ENCODE peak calls at places on chromosomes 16 and 17, in four cellular contexts. J is cardiac muscle cell, M is K562, L is astrocyte of the cerebellum. D is an unnamed sample.

GRCh38 chr17:4988168-4988567 is 693 bp upstream of the CAMTA2 start:
- DNase-seq in M (no peak), L (no peak), J (peak), D (no peak)

GRCh38 chr16:27374794-27375499 is 27.0 kb upstream of the IL21R start:
- DNase-seq in J (peak), M (peak), L (peak), D (no peak)

GRCh38 chr16:65377131-65377649 is 255.3 kb upstream of the CDH11 start:
- DNase-seq in L (no peak), M (no peak), J (no peak), D (no peak)

GRCh38 chr16:4538386-4539235 is at the start of gene CDIP1:
- DNase-seq in M (peak), J (peak), L (peak), D (peak)

GRCh38 chr17:43756176-43756575 is 2.4 kb downstream of the SOST start:
- DNase-seq in M (no peak), J (no peak), L (no peak), D (no peak)

GRCh38 chr16:87392823-87393679 is 915 bp downstream of the MAP1LC3B start:
- DNase-seq in L (no peak), J (peak), M (peak), D (no peak)

GRCh38 chr16:46690281-46691178 is 1.1 kb downstream of the ORC6 start:
- DNase-seq in M (peak), L (no peak), J (peak), D (no peak)

GRCh38 chr16:11315499-11315898 is 29.8 kb upstream of the RMI2 start:
- DNase-seq in J (peak), L (peak), M (no peak), D (no peak)

GRCh38 chr17:62648954-62649294 is 21.5 kb downstream of the MRC2 start:
- DNase-seq in J (no peak), L (no peak), M (no peak), D (no peak)

GRCh38 chr17:60091908-60092331 is 13.2 kb upstream of the HEATR6 start:
- DNase-seq in M (no peak), J (peak), L (peak), D (no peak)

GRCh38 chr16:21301895-21302291 is 23.8 kb upstream of the CRYM start:
- DNase-seq in J (peak), M (no peak), L (no peak), D (no peak)

GRCh38 chr16:3058173-3059030 is 7.0 kb upstream of the IL32 start:
- DNase-seq in M (peak), J (peak), L (no peak), D (no peak)

GRCh38 chr16:9798474-9798873 is 383.8 kb downstream of the GRIN2A start:
- DNase-seq in M (no peak), L (no peak), J (no peak), D (no peak)

GRCh38 chr17:45316271-45317112 is at the start of gene MAP3K14:
- DNase-seq in L (no peak), J (peak), M (peak), D (no peak)

GRCh38 chr17:499836-500543 is 147.4 kb upstream of the RPH3AL start:
- DNase-seq in J (no peak), L (no peak), M (no peak), D (no peak)

GRCh38 chr17:68777243-68777855 is 176.2 kb upstream of the FAM20A start:
- DNase-seq in J (peak), L (peak), M (peak), D (no peak)

GRCh38 chr16:50259334-50260205 is 6.8 kb upstream of the ADCY7 start:
- DNase-seq in M (no peak), J (peak), L (no peak), D (no peak)

GRCh38 chr16:55502801-55503366 is 6.0 kb upstream of the LPCAT2 start:
- DNase-seq in M (no peak), J (peak), L (peak), D (no peak)
- TF ChIP-seq CTCF in M (no peak), J (peak), L (peak), D (no peak)

GRCh38 chr17:58693208-58693607 is 806 bp downstream of the RAD51C start:
- DNase-seq in L (no peak), M (peak), J (no peak), D (no peak)
- H3K4me3 ChIP-seq in L (peak), M (peak), J (peak), D (peak)

GRCh38 chr16:53741546-53741945 is 37.6 kb downstream of the FTO start:
- DNase-seq in L (no peak), M (no peak), J (no peak), D (no peak)

GRCh38 chr16:53744449-53744848 is 40.5 kb downstream of the FTO start:
- DNase-seq in M (no peak), L (no peak), J (no peak), D (no peak)

GRCh38 chr16:53745126-53745525 is 41.2 kb downstream of the FTO start:
- DNase-seq in J (peak), L (peak), M (no peak), D (no peak)

GRCh38 chr16:53743149-53743566 is 39.2 kb downstream of the FTO start:
- DNase-seq in M (peak), L (no peak), J (peak), D (no peak)

DNA sequence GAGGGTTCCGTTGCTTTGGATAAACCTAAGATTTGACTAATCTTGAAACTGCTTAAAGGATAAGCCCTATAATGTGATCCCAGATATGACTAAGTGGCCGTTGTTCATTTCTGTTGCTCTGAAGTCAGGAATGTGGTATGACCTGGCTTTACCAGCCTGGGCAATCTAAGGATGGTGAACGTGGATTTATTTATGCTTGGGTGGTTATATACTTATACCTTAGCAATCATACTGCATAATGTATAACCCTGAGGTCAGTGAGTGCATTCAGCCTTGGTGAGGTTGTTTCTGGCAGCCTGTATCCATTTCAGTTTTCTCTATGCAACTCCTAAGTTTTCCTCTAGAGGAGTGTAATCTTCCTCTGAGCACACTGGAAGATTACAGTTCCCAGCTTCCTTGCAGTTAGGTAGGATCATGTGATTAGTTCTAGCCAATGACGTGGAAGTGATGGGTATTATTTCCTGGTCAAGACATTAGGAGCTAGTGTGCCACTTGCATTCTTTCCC is 41.9 kb downstream of the FTO start:
- DNase-seq in J (peak), M (peak), L (no peak), D (no peak)
- TF ChIP-seq CTCF in J (peak), M (peak), L (no peak), D (no peak)

DNA sequence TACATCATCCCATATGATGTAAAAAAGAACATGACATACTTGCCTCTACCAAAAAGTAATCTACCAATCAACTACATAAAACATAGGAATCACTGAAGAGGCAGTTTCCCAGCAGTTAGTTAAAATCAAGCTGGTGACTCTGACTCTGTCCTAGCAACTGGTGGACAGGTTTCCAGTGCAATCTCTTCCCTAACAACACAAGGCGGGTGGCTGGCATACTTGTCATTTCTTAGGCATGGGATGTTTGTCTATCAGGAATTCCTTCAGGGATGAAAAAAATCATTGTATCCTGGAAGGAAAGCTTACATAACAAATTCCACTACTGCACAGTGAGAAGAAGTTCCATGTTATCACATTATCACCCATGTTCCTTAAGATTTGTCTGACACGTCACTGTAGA is 50.9 kb downstream of the HELZ start:
- DNase-seq in L (no peak), M (no peak), J (peak), D (peak)
- H3K4me3 ChIP-seq in L (no peak), M (no peak), J (no peak), D (no peak)

DNA sequence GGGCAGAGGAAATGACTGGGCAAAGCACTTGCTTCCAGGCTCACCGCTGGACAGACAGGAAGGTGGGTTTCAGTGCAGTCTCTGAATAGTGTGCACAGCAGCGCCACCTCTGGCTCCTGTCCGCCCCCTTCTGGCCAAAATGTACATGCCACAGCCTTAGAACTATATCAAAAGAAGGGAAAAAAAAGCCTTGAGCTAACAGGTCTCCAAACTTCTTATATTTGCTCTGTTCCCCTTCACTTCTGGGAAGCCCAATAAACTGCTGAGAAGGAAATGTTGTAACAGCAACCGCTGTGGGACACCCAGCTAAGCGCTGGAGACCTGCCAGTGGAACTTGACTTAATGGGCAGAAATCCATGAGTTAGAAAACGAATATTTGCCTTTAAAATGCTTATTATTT is 17.5 kb downstream of the COG7 start:
- DNase-seq in L (no peak), J (peak), M (peak), D (no peak)
- TF ChIP-seq CTCF in L (peak), J (peak), M (peak), D (peak)

GRCh38 chr17:78780852-78781338 is 1.2 kb downstream of the CYTH1 start:
- DNase-seq in L (no peak), M (no peak), J (no peak), D (no peak)
- H3K4me3 ChIP-seq in L (peak), M (peak), J (peak), D (peak)

GRCh38 chr17:21288581-21289017 is 4.1 kb downstream of the MAP2K3 start:
- DNase-seq in L (no peak), M (no peak), J (no peak), D (no peak)
- TF ChIP-seq CTCF in L (no peak), M (no peak), J (no peak), D (no peak)

DNA sequence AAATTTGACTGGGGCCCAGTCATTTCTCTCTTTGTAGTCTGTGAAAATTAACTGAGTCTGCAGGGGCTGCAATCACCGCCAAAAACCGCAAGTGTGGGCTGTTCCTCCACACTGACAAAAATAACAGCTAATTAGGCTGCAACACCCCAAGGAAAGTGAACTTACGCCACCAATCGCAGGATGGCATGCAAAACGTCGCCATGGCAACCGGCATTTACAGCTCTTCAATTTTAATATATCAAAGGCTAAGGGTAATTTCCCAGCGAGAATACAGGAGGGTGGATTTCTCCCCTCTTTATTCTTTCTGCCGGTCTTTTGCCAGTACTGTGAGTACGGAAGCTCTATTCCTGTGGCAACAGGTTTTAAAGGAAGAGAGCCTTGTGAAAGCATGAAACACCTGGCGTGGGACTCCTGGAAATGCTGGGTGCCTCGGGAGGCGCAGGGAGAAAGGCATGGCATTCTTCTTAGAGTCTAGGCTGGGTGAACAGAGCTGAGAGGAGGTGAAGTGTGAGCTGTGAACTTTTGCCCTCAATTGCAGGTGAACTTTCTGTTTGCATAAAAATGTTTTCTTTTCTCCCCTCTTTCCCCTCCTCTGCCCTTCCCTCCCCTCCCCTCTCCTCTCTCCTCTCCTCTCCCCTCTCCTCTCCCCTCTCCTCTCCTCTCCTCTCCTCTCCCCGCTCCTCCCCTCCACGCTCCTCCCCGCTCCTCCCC is 399.7 kb downstream of the XYLT1 start:
- DNase-seq in M (peak), J (no peak), L (peak), D (no peak)
- H3K4me3 ChIP-seq in M (no peak), J (no peak), L (no peak), D (no peak)